ENCODE peak calls at places on chromosomes 7 and 10, in ten cellular contexts. U, H, N, Z, C, K, W, Y, O and G are unnamed samples.

GRCh38 chr7:158302274-158303070 is 285.2 kb downstream of the PTPRN2 start:
- DNase-seq in U (peak), H (no peak), N (no peak), Z (no peak), C (no peak), K (no peak), W (no peak), Y (no peak), O (no peak), G (no peak)

GRCh38 chr7:43847496-43847895 is 21.8 kb downstream of the MRPS24 start:
- DNase-seq in U (peak), H (no peak), N (no peak), Z (no peak), C (no peak), K (no peak), W (no peak), Y (no peak), O (no peak), G (no peak)

GRCh38 chr7:141663081-141663510 is 38.9 kb downstream of the DENND11 start:
- DNase-seq in U (peak), H (peak), N (no peak), Z (no peak), C (no peak), K (no peak), W (no peak), Y (no peak), O (peak), G (no peak)

GRCh38 chr7:923108-924041 is 31.1 kb downstream of the ADAP1 start:
- DNase-seq in U (peak), H (no peak), N (peak), Z (peak), C (peak), K (peak), W (peak), Y (no peak), O (peak), G (no peak)

GRCh38 chr10:119006451-119007210 is 22.9 kb upstream of the NANOS1 start:
- DNase-seq in U (peak), H (peak), N (no peak), Z (peak), C (no peak), K (no peak), W (peak), Y (no peak), O (peak), G (peak)

GRCh38 chr7:111858331-111858730 is 296.0 kb upstream of the IMMP2L start:
- DNase-seq in U (no peak), H (no peak), N (no peak), Z (peak), C (no peak), K (no peak), W (no peak), Y (no peak), O (no peak), G (no peak)

GRCh38 chr7:23065974-23066373 is 39.6 kb upstream of the KLHL7 start:
- DNase-seq in U (no peak), H (peak), N (no peak), Z (no peak), C (no peak), K (no peak), W (no peak), Y (no peak), O (no peak), G (no peak)

GRCh38 chr10:61923210-61924024 is 21.9 kb downstream of the ARID5B start:
- DNase-seq in U (peak), H (peak), N (no peak), Z (no peak), C (no peak), K (no peak), W (no peak), Y (no peak), O (no peak), G (no peak)

GRCh38 chr7:67625257-67625713 is 628.7 kb downstream of the TYW1 start:
- DNase-seq in U (peak), H (no peak), N (peak), Z (peak), C (no peak), K (peak), W (peak), Y (peak), O (peak), G (no peak)

GRCh38 chr10:16809074-16809718 is 8.0 kb downstream of the RSU1 start:
- DNase-seq in U (peak), H (peak), N (peak), Z (no peak), C (no peak), K (peak), W (no peak), Y (peak), O (peak), G (no peak)

DNA sequence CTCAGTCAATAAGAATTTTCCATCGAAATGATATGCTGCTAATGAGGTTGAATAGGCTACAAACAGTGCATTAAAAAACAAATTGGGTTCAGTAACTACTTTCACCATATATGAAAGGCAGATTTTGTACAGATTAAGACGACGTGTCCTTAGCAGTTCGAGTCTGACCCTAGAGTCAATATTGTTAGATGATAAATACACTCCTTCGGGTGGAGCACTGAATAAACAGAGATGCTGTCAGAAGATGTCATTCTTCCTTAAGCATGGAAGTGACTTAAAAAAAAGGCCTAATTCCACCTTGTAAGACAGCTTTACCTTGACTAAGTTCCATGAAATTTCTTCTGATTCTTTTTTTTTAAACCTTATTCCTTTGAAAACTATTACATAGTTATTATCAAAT is 5.8 kb upstream of the AGR2 start:
- DNase-seq in U (no peak), H (no peak), N (no peak), Z (no peak), C (no peak), K (no peak), W (no peak), Y (no peak), O (no peak), G (no peak)
- H3K4me3 ChIP-seq in U (no peak), H (no peak), N (no peak), Z (no peak), C (no peak), K (no peak), W (no peak), Y (no peak), O (no peak), G (no peak)

GRCh38 chr10:77857272-77857671 is 69.3 kb downstream of the DLG5 start:
- DNase-seq in U (no peak), H (peak), N (no peak), Z (no peak), C (no peak), K (no peak), W (no peak), Y (no peak), O (peak), G (no peak)

GRCh38 chr10:77854115-77854514 is 72.4 kb downstream of the DLG5 start:
- DNase-seq in U (no peak), H (no peak), N (no peak), Z (no peak), C (no peak), K (no peak), W (no peak), Y (no peak), O (no peak), G (no peak)

GRCh38 chr10:77859200-77859864 is 67.2 kb downstream of the DLG5 start:
- DNase-seq in U (no peak), H (no peak), N (no peak), Z (no peak), C (no peak), K (no peak), W (no peak), Y (no peak), O (no peak), G (no peak)

GRCh38 chr10:77855404-77856155 is 71.0 kb downstream of the DLG5 start:
- DNase-seq in U (no peak), H (no peak), N (no peak), Z (no peak), C (no peak), K (no peak), W (no peak), Y (no peak), O (no peak), G (no peak)

DNA sequence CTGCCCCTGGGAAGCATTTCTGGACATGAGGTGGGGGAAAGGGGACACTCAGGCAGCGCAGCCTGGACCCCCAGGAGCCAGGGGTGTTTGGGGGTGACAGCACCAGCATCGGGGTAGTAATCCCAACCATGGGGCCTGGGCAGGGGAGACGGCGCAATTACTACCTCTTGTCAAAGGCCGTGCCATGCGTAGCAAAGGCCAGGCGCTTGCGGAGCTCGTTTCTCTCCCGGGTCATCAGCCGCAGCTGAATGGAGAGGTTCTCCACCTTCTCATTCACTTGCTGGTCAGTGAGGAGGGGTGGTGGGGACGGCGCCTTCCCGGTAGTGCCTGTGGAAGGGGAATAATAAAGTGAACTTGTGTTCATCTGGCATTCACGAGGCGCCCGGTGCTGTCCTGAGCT is 70.0 kb downstream of the DLG5 start:
- DNase-seq in U (no peak), H (no peak), N (no peak), Z (no peak), C (no peak), K (no peak), W (no peak), Y (no peak), O (no peak), G (no peak)
- H3K4me3 ChIP-seq in U (no peak), H (no peak), N (no peak), Z (no peak), C (no peak), K (no peak), W (no peak), Y (no peak), O (no peak), G (no peak)

GRCh38 chr7:41931263-41931646 is 228.4 kb upstream of the INHBA start:
- DNase-seq in U (no peak), H (no peak), N (no peak), Z (no peak), C (no peak), K (no peak), W (no peak), Y (no peak), O (no peak), G (no peak)
- H3K4me3 ChIP-seq in U (no peak), H (no peak), N (no peak), Z (no peak), C (no peak), K (no peak), W (no peak), Y (no peak), O (no peak), G (no peak)

GRCh38 chr7:100072462-100072861 is 9.1 kb downstream of the ZNF3 start:
- DNase-seq in U (peak), H (no peak), N (no peak), Z (no peak), C (no peak), K (no peak), W (no peak), Y (no peak), O (no peak), G (no peak)
- H3K4me3 ChIP-seq in U (no peak), H (no peak), N (no peak), Z (no peak), C (no peak), K (no peak), W (no peak), Y (no peak), O (no peak), G (no peak)

DNA sequence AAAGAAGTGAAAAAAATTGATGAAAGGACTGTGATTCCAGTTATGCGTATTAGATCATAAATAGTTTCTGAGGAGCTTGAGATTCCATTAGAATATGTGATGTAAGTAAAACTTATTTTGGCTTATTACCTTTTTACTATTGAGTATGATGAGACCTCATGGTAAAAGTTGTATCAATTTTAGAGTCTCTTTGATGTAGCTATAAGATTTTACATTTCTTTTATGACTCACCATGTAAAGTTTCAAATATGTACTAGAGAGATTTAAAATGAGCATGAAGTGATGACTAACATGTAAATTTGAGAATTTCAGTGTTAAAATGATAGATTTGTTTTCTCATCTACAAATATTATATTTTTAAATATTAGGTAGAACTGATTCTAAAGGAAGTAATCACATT is 276.5 kb downstream of the OTUD1 start:
- DNase-seq in U (no peak), H (no peak), N (no peak), Z (no peak), C (no peak), K (no peak), W (no peak), Y (no peak), O (no peak), G (no peak)
- H3K4me3 ChIP-seq in U (no peak), H (no peak), N (no peak), Z (no peak), C (no peak), K (no peak), W (no peak), Y (no peak), O (no peak), G (no peak)

GRCh38 chr7:132577206-132578049 is 1.2 kb upstream of the PLXNA4 start:
- DNase-seq in U (peak), H (peak), N (peak), Z (no peak), C (no peak), K (no peak), W (peak), Y (peak), O (peak), G (no peak)

GRCh38 chr7:132579260-132579899 is 3.1 kb upstream of the PLXNA4 start:
- DNase-seq in U (peak), H (no peak), N (no peak), Z (no peak), C (no peak), K (no peak), W (no peak), Y (no peak), O (no peak), G (no peak)

GRCh38 chr7:132578826-132579225 is 2.6 kb upstream of the PLXNA4 start:
- DNase-seq in U (peak), H (no peak), N (no peak), Z (no peak), C (no peak), K (no peak), W (no peak), Y (no peak), O (no peak), G (no peak)

GRCh38 chr7:132576723-132577089 is 436 bp upstream of the PLXNA4 start:
- DNase-seq in U (peak), H (no peak), N (peak), Z (no peak), C (no peak), K (no peak), W (no peak), Y (peak), O (peak), G (no peak)

GRCh38 chr7:132578050-132578370 is 1.7 kb upstream of the PLXNA4 start:
- DNase-seq in U (no peak), H (no peak), N (no peak), Z (no peak), C (no peak), K (no peak), W (no peak), Y (no peak), O (no peak), G (no peak)
- H3K4me3 ChIP-seq in U (no peak), H (no peak), N (no peak), Z (no peak), C (no peak), K (no peak), W (no peak), Y (peak), O (no peak), G (no peak)

GRCh38 chr7:151437866-151438516 is 1.9 kb downstream of the CRYGN start:
- DNase-seq in U (peak), H (no peak), N (no peak), Z (no peak), C (no peak), K (no peak), W (no peak), Y (no peak), O (no peak), G (no peak)
- H3K4me3 ChIP-seq in U (no peak), H (no peak), N (no peak), Z (no peak), C (no peak), K (no peak), W (no peak), Y (no peak), O (no peak), G (no peak)

DNA sequence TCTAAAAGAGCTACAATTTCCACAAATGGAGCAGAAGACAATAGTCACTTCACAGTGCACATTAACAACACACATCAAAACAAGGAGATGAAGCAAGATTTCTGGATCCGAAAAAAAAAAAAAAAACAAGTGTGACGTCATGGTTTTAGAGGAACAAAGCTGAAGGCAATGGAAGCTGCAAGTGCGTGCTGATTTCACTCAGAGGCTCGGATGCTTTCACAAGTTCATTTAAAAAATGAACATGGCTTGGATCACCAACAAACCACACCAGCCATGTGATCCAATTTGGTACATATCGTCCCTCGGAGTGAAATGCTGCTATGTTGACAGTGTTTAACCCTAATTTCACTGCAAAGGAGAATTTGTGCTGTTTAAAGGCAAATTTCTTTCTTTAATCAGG is 337.0 kb upstream of the PRKCQ start:
- DNase-seq in U (no peak), H (no peak), N (no peak), Z (peak), C (no peak), K (no peak), W (no peak), Y (no peak), O (no peak), G (no peak)
- H3K4me3 ChIP-seq in U (no peak), H (no peak), N (no peak), Z (no peak), C (no peak), K (no peak), W (no peak), Y (no peak), O (no peak), G (no peak)